ENCODE peak calls at places on chromosomes 3 and 15, in five cellular contexts. I is A172, G is nucleus accumbens, L is neural crest cell, Z is AG04449. C is an unnamed sample.
A peak's percentile ranks its signal among the peaks of the same experiment; 100 is the strongest.

GRCh38 chr3:28951773-28952556 is 328.9 kb upstream of the RBMS3 start:
- DNase-seq in Z (no peak), I (no peak), G (no peak), L (no peak), C (no peak)

GRCh38 chr15:90021108-90021507 is 20.0 kb downstream of the ZNF710 start:
- DNase-seq in G (no peak), I (no peak), L (no peak), Z (no peak), C (no peak)

GRCh38 chr3:66320390-66320789 is 99.6 kb downstream of the SLC25A26 start:
- DNase-seq in L (no peak), G (no peak), I (no peak), Z (no peak), C (peak; percentile 8)

GRCh38 chr3:130759692-130760338 is 13.2 kb upstream of the PIK3R4 start:
- DNase-seq in Z (no peak), L (peak; percentile 40), I (peak; percentile 66), G (no peak), C (peak; percentile 61)

GRCh38 chr3:171038342-171038741 is 11.8 kb upstream of the SLC2A2 start:
- DNase-seq in I (no peak), L (no peak), G (no peak), Z (no peak), C (no peak)

GRCh38 chr3:134449277-134449676 is 36.5 kb downstream of the ANAPC13 start:
- DNase-seq in I (peak; percentile 53), Z (no peak), L (no peak), G (no peak), C (peak; percentile 11)

GRCh38 chr15:90860942-90861675 is 7.3 kb upstream of the FURIN start:
- DNase-seq in Z (no peak), I (peak; percentile 28), G (no peak), L (no peak), C (no peak)

GRCh38 chr15:65740148-65740547 is 51.9 kb downstream of the DENND4A start:
- DNase-seq in Z (no peak), L (no peak), G (no peak), I (no peak), C (no peak)

GRCh38 chr3:16304065-16305010 is 39.3 kb downstream of the OXNAD1 start:
- DNase-seq in L (no peak), I (no peak), Z (no peak), G (no peak), C (no peak)

GRCh38 chr15:56969265-56969895 is 50.9 kb downstream of the TCF12 start:
- DNase-seq in I (no peak), G (no peak), L (no peak), Z (no peak), C (no peak)

GRCh38 chr3:183073839-183074615 is 25.3 kb downstream of the MCCC1 start:
- DNase-seq in G (no peak), L (no peak), Z (no peak), I (peak; percentile 33), C (peak; percentile 21)

GRCh38 chr3:20101041-20101440 is 60.8 kb downstream of the KAT2B start:
- DNase-seq in Z (no peak), G (no peak), L (no peak), I (no peak), C (no peak)

C was measured in endothelial cell of umbilical vein.